ENCODE peak calls at places on chromosome 6, in ten cellular contexts. S is HFFc6; Z is stimulated activated CD4-positive, alpha-beta T cell treated with anti-CD3 and anti-CD28 coated beads, TNF-alpha, amount 100 ng/mL, for 1 hour; W is esophagus muscularis mucosa; K is GM04503; C is EL; E is dorsolateral prefrontal cortex; R is HTR-8/SVneo; Q is H9; N is NCI-H1694 treated with DMSO at 0.1 percent for 48 hours. X is an unnamed sample.

GRCh38 chr6:53299331-53299835 is 49.4 kb downstream of the ELOVL5 start:
- DNase-seq in S (no peak), Q (no peak), Z (no peak), N (peak; percentile 5), K (no peak), R (no peak), C (no peak), W (no peak), E (no peak), X (no peak)

GRCh38 chr6:125584468-125584939 is 164.9 kb upstream of the HEY2 start:
- DNase-seq in C (no peak), R (no peak), E (peak; percentile 82), Z (no peak), N (no peak), Q (peak; percentile 89), W (no peak), S (no peak), K (no peak), X (no peak)

GRCh38 chr6:157768304-157768703 is 54.7 kb upstream of the SNX9 start:
- DNase-seq in S (no peak), W (peak; percentile 80), C (no peak), K (no peak), N (no peak), R (no peak), Z (no peak), E (no peak), Q (no peak), X (no peak)

GRCh38 chr6:44906761-44907160 is 421.4 kb upstream of the RUNX2 start:
- DNase-seq in N (no peak), S (no peak), K (no peak), C (no peak), R (no peak), Z (no peak), W (no peak), Q (no peak), E (no peak), X (no peak)

GRCh38 chr6:105609375-105609991 is 206.6 kb upstream of the PREP start:
- DNase-seq in Z (no peak), E (no peak), R (no peak), W (no peak), C (peak; percentile 80), N (no peak), Q (no peak), S (peak; percentile 48), K (no peak), X (no peak)

GRCh38 chr6:149513915-149514314 is 29.1 kb upstream of the ZC3H12D start:
- DNase-seq in R (no peak), C (no peak), N (no peak), S (no peak), K (no peak), E (no peak), Z (no peak), Q (no peak), W (no peak), X (no peak)

GRCh38 chr6:112286010-112286409 is 31.6 kb upstream of the LAMA4 start:
- DNase-seq in W (no peak), N (no peak), E (no peak), C (no peak), K (no peak), R (no peak), S (no peak), Q (no peak), Z (no peak), X (peak; percentile 50)

GRCh38 chr6:159445351-159445750 is 247.7 kb downstream of the SOD2 start:
- DNase-seq in R (no peak), N (no peak), E (no peak), K (no peak), W (no peak), Z (no peak), Q (no peak), S (no peak), C (peak; percentile 11), X (no peak)

GRCh38 chr6:6972456-6972855 is 135.3 kb upstream of the RREB1 start:
- DNase-seq in E (no peak), C (peak; percentile 49), W (no peak), S (no peak), Q (no peak), R (peak; percentile 27), K (no peak), N (no peak), Z (no peak), X (no peak)

GRCh38 chr6:138203315-138203714 is 15.0 kb downstream of the PBOV1 start:
- DNase-seq in E (no peak), Q (no peak), Z (no peak), K (no peak), C (no peak), W (no peak), S (no peak), R (no peak), N (no peak), X (no peak)

GRCh38 chr6:113750148-113750547 is 107.0 kb upstream of the MARCKS start:
- DNase-seq in Q (no peak), S (no peak), Z (no peak), W (no peak), N (no peak), K (no peak), C (no peak), R (no peak), E (no peak), X (no peak)

GRCh38 chr6:38021571-38021970 is 202.0 kb downstream of the ZFAND3 start:
- DNase-seq in R (no peak), Q (no peak), W (no peak), Z (no peak), C (no peak), E (no peak), K (no peak), N (no peak), S (no peak), X (no peak)

GRCh38 chr6:84428300-84428907 is 201.0 kb upstream of the CEP162 start:
- DNase-seq in N (no peak), C (peak; percentile 63), Q (peak; percentile 45), Z (no peak), S (peak; percentile 37), W (no peak), R (peak; percentile 31), K (no peak), E (no peak), X (no peak)

GRCh38 chr6:36840471-36841461 is 1.5 kb upstream of the CPNE5 start:
- DNase-seq in Q (peak; percentile 63), C (no peak), E (peak; percentile 79), N (no peak), K (no peak), S (no peak), W (no peak), Z (no peak), R (no peak), X (no peak)

GRCh38 chr6:93423542-93423941 is 4.2 kb upstream of the EPHA7 start:
- DNase-seq in Z (no peak), S (no peak), W (no peak), K (no peak), R (no peak), Q (peak; percentile 47), C (peak; percentile 8), N (peak; percentile 47), E (no peak), X (no peak)

GRCh38 chr6:22570185-22570551 is 802 bp downstream of the HDGFL1 start:
- DNase-seq in E (no peak), S (no peak), Z (no peak), Q (peak; percentile 36), K (no peak), W (no peak), C (no peak), N (no peak), R (no peak), X (no peak)

GRCh38 chr6:144265390-144265789 is 19.7 kb upstream of the UTRN start:
- DNase-seq in Q (peak; percentile 66), Z (no peak), R (peak; percentile 49), K (no peak), S (peak; percentile 59), N (no peak), W (no peak), C (peak; percentile 94), E (no peak), X (no peak)

GRCh38 chr6:34571388-34571787 is 15.3 kb upstream of the SPDEF start:
- DNase-seq in K (no peak), R (no peak), Q (no peak), S (no peak), Z (no peak), W (no peak), N (no peak), E (no peak), C (no peak), X (no peak)

GRCh38 chr6:167849846-167850459 is 23.2 kb downstream of the AFDN start:
- DNase-seq in Z (no peak), E (no peak), S (no peak), Q (no peak), N (no peak), C (peak; percentile 56), W (no peak), K (no peak), R (peak; percentile 13), X (no peak)

GRCh38 chr6:17021539-17021889 is 80.3 kb upstream of the STMND1 start:
- DNase-seq in N (no peak), W (no peak), C (peak; percentile 52), K (no peak), Q (no peak), Z (no peak), S (no peak), R (no peak), E (no peak), X (no peak)

GRCh38 chr6:38355519-38355918 is 284.2 kb downstream of the BTBD9 start:
- DNase-seq in R (no peak), S (no peak), E (no peak), N (no peak), Z (no peak), C (no peak), Q (no peak), W (no peak), K (no peak), X (no peak)

GRCh38 chr6:12717356-12717755 is 789 bp downstream of the PHACTR1 start:
- DNase-seq in K (no peak), Z (no peak), C (no peak), Q (no peak), W (no peak), R (no peak), E (no peak), N (no peak), S (peak; percentile 21), X (no peak)

GRCh38 chr6:35587167-35587566 is 74.5 kb upstream of the TULP1 start:
- DNase-seq in C (no peak), K (no peak), Z (no peak), R (no peak), S (no peak), E (no peak), W (no peak), Q (no peak), N (no peak), X (no peak)

GRCh38 chr6:5132741-5133140 is 47.6 kb downstream of the PPP1R3G start:
- DNase-seq in N (no peak), S (no peak), E (no peak), Z (no peak), R (no peak), Q (peak; percentile 75), K (peak; percentile 81), C (no peak), W (no peak), X (no peak)

GRCh38 chr6:119353696-119354095 is 4.1 kb upstream of the MAN1A1 start:
- DNase-seq in Q (no peak), W (no peak), Z (no peak), R (no peak), K (no peak), E (no peak), S (no peak), N (no peak), C (no peak), X (no peak)

GRCh38 chr6:12595161-12595792 is 121.3 kb upstream of the PHACTR1 start:
- DNase-seq in S (peak; percentile 71), Z (no peak), E (no peak), W (no peak), K (peak; percentile 69), R (no peak), Q (no peak), N (no peak), C (peak; percentile 88), X (no peak)

GRCh38 chr6:20409427-20409971 is 7.8 kb downstream of the E2F3 start:
- DNase-seq in R (no peak), W (no peak), E (no peak), N (no peak), C (no peak), Q (no peak), K (no peak), S (no peak), Z (no peak), X (no peak)

GRCh38 chr6:157800420-157801237 is 22.4 kb upstream of the SNX9 start:
- DNase-seq in E (no peak), Q (no peak), R (no peak), Z (no peak), K (no peak), N (no peak), W (no peak), C (peak; percentile 62), S (peak; percentile 47), X (peak; percentile 70)

X was measured in stimulated activated effector memory CD8-positive, alpha-beta T cell treated with anti-CD3 and anti-CD28 coated beads, Interleukin-12 subunit alpha, Interleukin-12 subunit beta, amount 100 ng/mL, for 72 hours.